ENCODE peak calls at places on chromosome 19, in eight cellular contexts. One of them, this sample, is unnamed.

GRCh38 chr19:29708553-29709439 is 6.3 kb downstream of the C19orf12 start:
- DNase-seq in CD4-positive, alpha-beta T cell: no peak
- DNase-seq in thyroid gland: no peak
- DNase-seq in astrocyte of the spinal cord: no peak
- DNase-seq in hepatocyte: peak
- DNase-seq in tibial nerve: no peak
- DNase-seq in cardiac fibroblast: peak
- DNase-seq in type B pancreatic cell: no peak
- DNase-seq in this sample: no peak

GRCh38 chr19:10419200-10419645 is 1.1 kb upstream of the PDE4A start:
- DNase-seq in thyroid gland: no peak
- DNase-seq in type B pancreatic cell: no peak
- DNase-seq in CD4-positive, alpha-beta T cell: no peak
- DNase-seq in hepatocyte: peak
- DNase-seq in tibial nerve: no peak
- DNase-seq in cardiac fibroblast: no peak
- DNase-seq in astrocyte of the spinal cord: no peak
- DNase-seq in this sample: no peak

GRCh38 chr19:38101723-38102122 is 122.3 kb downstream of the DPF1 start:
- DNase-seq in astrocyte of the spinal cord: no peak
- DNase-seq in cardiac fibroblast: no peak
- DNase-seq in hepatocyte: no peak
- DNase-seq in thyroid gland: no peak
- DNase-seq in tibial nerve: no peak
- DNase-seq in type B pancreatic cell: no peak
- DNase-seq in CD4-positive, alpha-beta T cell: no peak
- DNase-seq in this sample: no peak

GRCh38 chr19:48868196-48868886 is at the start of gene PLEKHA4:
- DNase-seq in tibial nerve: peak
- DNase-seq in hepatocyte: peak
- DNase-seq in CD4-positive, alpha-beta T cell: no peak
- DNase-seq in astrocyte of the spinal cord: peak
- DNase-seq in cardiac fibroblast: peak
- DNase-seq in thyroid gland: peak
- DNase-seq in type B pancreatic cell: no peak
- DNase-seq in this sample: peak

GRCh38 chr19:14030997-14031718 is 404 bp upstream of the IL27RA start:
- DNase-seq in tibial nerve: no peak
- DNase-seq in thyroid gland: no peak
- DNase-seq in astrocyte of the spinal cord: no peak
- DNase-seq in type B pancreatic cell: no peak
- DNase-seq in cardiac fibroblast: no peak
- DNase-seq in hepatocyte: no peak
- DNase-seq in CD4-positive, alpha-beta T cell: peak
- DNase-seq in this sample: no peak

GRCh38 chr19:14475251-14476073 is at the start of gene PTGER1:
- DNase-seq in CD4-positive, alpha-beta T cell: no peak
- DNase-seq in astrocyte of the spinal cord: peak
- DNase-seq in type B pancreatic cell: no peak
- DNase-seq in tibial nerve: no peak
- DNase-seq in thyroid gland: no peak
- DNase-seq in hepatocyte: peak
- DNase-seq in cardiac fibroblast: peak
- DNase-seq in this sample: peak

GRCh38 chr19:29837448-29837961 is 25.7 kb downstream of the CCNE1 start:
- DNase-seq in CD4-positive, alpha-beta T cell: no peak
- DNase-seq in thyroid gland: no peak
- DNase-seq in cardiac fibroblast: no peak
- DNase-seq in type B pancreatic cell: no peak
- DNase-seq in hepatocyte: no peak
- DNase-seq in tibial nerve: no peak
- DNase-seq in astrocyte of the spinal cord: no peak
- DNase-seq in this sample: no peak

GRCh38 chr19:43229315-43229714 is 23.9 kb upstream of the PSG4 start:
- DNase-seq in hepatocyte: no peak
- DNase-seq in astrocyte of the spinal cord: no peak
- DNase-seq in CD4-positive, alpha-beta T cell: no peak
- DNase-seq in cardiac fibroblast: peak
- DNase-seq in type B pancreatic cell: no peak
- DNase-seq in tibial nerve: no peak
- DNase-seq in thyroid gland: no peak
- DNase-seq in this sample: no peak

GRCh38 chr19:23957660-23958281 is 43.1 kb downstream of the ZNF726 start:
- DNase-seq in CD4-positive, alpha-beta T cell: no peak
- DNase-seq in cardiac fibroblast: no peak
- DNase-seq in type B pancreatic cell: no peak
- DNase-seq in tibial nerve: no peak
- DNase-seq in thyroid gland: peak
- DNase-seq in hepatocyte: no peak
- DNase-seq in astrocyte of the spinal cord: peak
- DNase-seq in this sample: no peak

GRCh38 chr19:35030257-35031071 is at the start of gene SCN1B:
- DNase-seq in CD4-positive, alpha-beta T cell: peak
- DNase-seq in cardiac fibroblast: peak
- DNase-seq in astrocyte of the spinal cord: peak
- DNase-seq in type B pancreatic cell: peak
- DNase-seq in tibial nerve: no peak
- DNase-seq in hepatocyte: peak
- DNase-seq in thyroid gland: peak
- DNase-seq in this sample: peak

GRCh38 chr19:49554701-49555181 is 25.6 kb downstream of the NOSIP start:
- DNase-seq in tibial nerve: no peak
- DNase-seq in type B pancreatic cell: no peak
- DNase-seq in hepatocyte: no peak
- DNase-seq in astrocyte of the spinal cord: no peak
- DNase-seq in cardiac fibroblast: no peak
- DNase-seq in thyroid gland: peak
- DNase-seq in CD4-positive, alpha-beta T cell: peak
- DNase-seq in this sample: no peak

GRCh38 chr19:54439174-54439851 is 9.7 kb upstream of the LENG8 start:
- DNase-seq in thyroid gland: peak
- DNase-seq in tibial nerve: peak
- DNase-seq in hepatocyte: peak
- DNase-seq in CD4-positive, alpha-beta T cell: no peak
- DNase-seq in type B pancreatic cell: no peak
- DNase-seq in astrocyte of the spinal cord: peak
- DNase-seq in cardiac fibroblast: peak
- DNase-seq in this sample: peak

GRCh38 chr19:38667552-38668205 is 20.2 kb downstream of the ACTN4 start:
- DNase-seq in CD4-positive, alpha-beta T cell: no peak
- DNase-seq in astrocyte of the spinal cord: peak
- DNase-seq in type B pancreatic cell: no peak
- DNase-seq in thyroid gland: no peak
- DNase-seq in tibial nerve: no peak
- DNase-seq in cardiac fibroblast: no peak
- DNase-seq in hepatocyte: peak
- DNase-seq in this sample: no peak

GRCh38 chr19:17103177-17103576 is 27.6 kb downstream of the MYO9B start:
- DNase-seq in astrocyte of the spinal cord: peak
- DNase-seq in type B pancreatic cell: no peak
- DNase-seq in cardiac fibroblast: peak
- DNase-seq in thyroid gland: no peak
- DNase-seq in tibial nerve: no peak
- DNase-seq in hepatocyte: no peak
- DNase-seq in CD4-positive, alpha-beta T cell: no peak
- DNase-seq in this sample: peak

GRCh38 chr19:54188224-54188871 is 1.0 kb downstream of the MBOAT7 start:
- DNase-seq in tibial nerve: no peak
- DNase-seq in thyroid gland: no peak
- DNase-seq in type B pancreatic cell: no peak
- DNase-seq in CD4-positive, alpha-beta T cell: peak
- DNase-seq in astrocyte of the spinal cord: peak
- DNase-seq in cardiac fibroblast: peak
- DNase-seq in hepatocyte: peak
- DNase-seq in this sample: no peak

GRCh38 chr19:38039966-38040365 is 133.0 kb downstream of the SIPA1L3 start:
- DNase-seq in astrocyte of the spinal cord: peak
- DNase-seq in CD4-positive, alpha-beta T cell: no peak
- DNase-seq in thyroid gland: no peak
- DNase-seq in hepatocyte: no peak
- DNase-seq in cardiac fibroblast: peak
- DNase-seq in tibial nerve: no peak
- DNase-seq in type B pancreatic cell: no peak
- DNase-seq in this sample: no peak

GRCh38 chr19:4208385-4209094 is 20.8 kb upstream of the EBI3 start:
- DNase-seq in thyroid gland: no peak
- DNase-seq in hepatocyte: peak
- DNase-seq in type B pancreatic cell: no peak
- DNase-seq in CD4-positive, alpha-beta T cell: no peak
- DNase-seq in tibial nerve: no peak
- DNase-seq in cardiac fibroblast: peak
- DNase-seq in astrocyte of the spinal cord: peak
- DNase-seq in this sample: no peak
- TF ChIP-seq CTCF in thyroid gland: no peak
- TF ChIP-seq CTCF in hepatocyte: peak
- TF ChIP-seq CTCF in type B pancreatic cell: peak
- TF ChIP-seq CTCF in CD4-positive, alpha-beta T cell: peak
- TF ChIP-seq CTCF in tibial nerve: no peak
- TF ChIP-seq CTCF in cardiac fibroblast: peak
- TF ChIP-seq CTCF in astrocyte of the spinal cord: peak
- TF ChIP-seq CTCF in this sample: no peak

GRCh38 chr19:51015691-51016267 is 3.7 kb downstream of the KLK10 start:
- DNase-seq in hepatocyte: no peak
- DNase-seq in CD4-positive, alpha-beta T cell: no peak
- DNase-seq in tibial nerve: no peak
- DNase-seq in type B pancreatic cell: no peak
- DNase-seq in cardiac fibroblast: no peak
- DNase-seq in thyroid gland: no peak
- DNase-seq in astrocyte of the spinal cord: no peak
- DNase-seq in this sample: no peak

GRCh38 chr19:51014242-51014641 is 5.3 kb downstream of the KLK10 start:
- DNase-seq in astrocyte of the spinal cord: no peak
- DNase-seq in hepatocyte: no peak
- DNase-seq in cardiac fibroblast: no peak
- DNase-seq in type B pancreatic cell: no peak
- DNase-seq in CD4-positive, alpha-beta T cell: no peak
- DNase-seq in thyroid gland: no peak
- DNase-seq in tibial nerve: no peak
- DNase-seq in this sample: no peak

GRCh38 chr19:51018745-51019543 is 565 bp downstream of the KLK10 start:
- DNase-seq in thyroid gland: peak
- DNase-seq in CD4-positive, alpha-beta T cell: no peak
- DNase-seq in astrocyte of the spinal cord: no peak
- DNase-seq in tibial nerve: no peak
- DNase-seq in cardiac fibroblast: peak
- DNase-seq in hepatocyte: peak
- DNase-seq in type B pancreatic cell: no peak
- DNase-seq in this sample: peak

GRCh38 chr19:51019544-51019925 is at the start of gene KLK10:
- DNase-seq in astrocyte of the spinal cord: no peak
- DNase-seq in hepatocyte: no peak
- DNase-seq in thyroid gland: no peak
- DNase-seq in cardiac fibroblast: no peak
- DNase-seq in tibial nerve: no peak
- DNase-seq in CD4-positive, alpha-beta T cell: no peak
- DNase-seq in type B pancreatic cell: no peak
- DNase-seq in this sample: no peak

GRCh38 chr19:51016798-51017683 is 2.5 kb downstream of the KLK10 start:
- DNase-seq in hepatocyte: peak
- DNase-seq in thyroid gland: peak
- DNase-seq in cardiac fibroblast: peak
- DNase-seq in CD4-positive, alpha-beta T cell: peak
- DNase-seq in astrocyte of the spinal cord: no peak
- DNase-seq in type B pancreatic cell: peak
- DNase-seq in tibial nerve: peak
- DNase-seq in this sample: peak
- TF ChIP-seq CTCF in hepatocyte: peak
- TF ChIP-seq CTCF in thyroid gland: peak
- TF ChIP-seq CTCF in cardiac fibroblast: peak
- TF ChIP-seq CTCF in CD4-positive, alpha-beta T cell: no peak
- TF ChIP-seq CTCF in astrocyte of the spinal cord: peak
- TF ChIP-seq CTCF in type B pancreatic cell: peak
- TF ChIP-seq CTCF in tibial nerve: peak
- TF ChIP-seq CTCF in this sample: peak

DNA sequence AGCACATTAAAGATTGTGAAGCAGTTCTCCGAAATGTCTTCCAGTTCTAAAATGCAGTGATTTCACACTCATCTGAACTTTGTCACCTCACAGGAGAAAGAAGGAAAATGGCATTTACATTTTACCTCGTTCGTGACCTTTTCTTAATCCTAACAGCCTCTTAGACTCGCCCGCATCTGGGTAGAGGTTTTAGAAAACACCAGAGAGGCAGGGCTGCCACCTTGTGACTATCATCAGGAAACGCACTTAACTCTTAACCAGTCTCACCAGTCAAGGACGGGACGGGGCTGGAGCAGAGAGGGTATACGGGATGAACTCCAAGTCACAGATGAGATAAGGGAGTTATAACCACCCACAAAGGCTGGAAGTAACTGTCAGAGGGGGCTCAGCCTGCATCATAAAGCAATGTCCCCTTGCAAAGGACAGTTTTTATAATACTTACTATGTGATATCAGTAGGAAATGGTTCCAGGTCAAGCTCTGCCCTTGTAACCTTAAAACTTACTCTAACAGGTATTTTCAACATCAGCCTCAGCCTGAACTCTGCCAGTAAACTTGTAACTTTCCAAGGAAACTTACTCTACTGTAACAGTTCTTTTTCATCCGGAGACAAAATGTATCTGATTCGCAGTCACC is 8.6 kb upstream of the CEACAM6 start:
- DNase-seq in cardiac fibroblast: peak
- DNase-seq in CD4-positive, alpha-beta T cell: peak
- DNase-seq in hepatocyte: peak
- DNase-seq in tibial nerve: no peak
- DNase-seq in astrocyte of the spinal cord: peak
- DNase-seq in thyroid gland: peak
- DNase-seq in type B pancreatic cell: no peak
- DNase-seq in this sample: peak
- TF ChIP-seq CTCF in cardiac fibroblast: peak
- TF ChIP-seq CTCF in CD4-positive, alpha-beta T cell: peak
- TF ChIP-seq CTCF in hepatocyte: peak
- TF ChIP-seq CTCF in tibial nerve: no peak
- TF ChIP-seq CTCF in astrocyte of the spinal cord: peak
- TF ChIP-seq CTCF in thyroid gland: peak
- TF ChIP-seq CTCF in type B pancreatic cell: peak
- TF ChIP-seq CTCF in this sample: peak

DNA sequence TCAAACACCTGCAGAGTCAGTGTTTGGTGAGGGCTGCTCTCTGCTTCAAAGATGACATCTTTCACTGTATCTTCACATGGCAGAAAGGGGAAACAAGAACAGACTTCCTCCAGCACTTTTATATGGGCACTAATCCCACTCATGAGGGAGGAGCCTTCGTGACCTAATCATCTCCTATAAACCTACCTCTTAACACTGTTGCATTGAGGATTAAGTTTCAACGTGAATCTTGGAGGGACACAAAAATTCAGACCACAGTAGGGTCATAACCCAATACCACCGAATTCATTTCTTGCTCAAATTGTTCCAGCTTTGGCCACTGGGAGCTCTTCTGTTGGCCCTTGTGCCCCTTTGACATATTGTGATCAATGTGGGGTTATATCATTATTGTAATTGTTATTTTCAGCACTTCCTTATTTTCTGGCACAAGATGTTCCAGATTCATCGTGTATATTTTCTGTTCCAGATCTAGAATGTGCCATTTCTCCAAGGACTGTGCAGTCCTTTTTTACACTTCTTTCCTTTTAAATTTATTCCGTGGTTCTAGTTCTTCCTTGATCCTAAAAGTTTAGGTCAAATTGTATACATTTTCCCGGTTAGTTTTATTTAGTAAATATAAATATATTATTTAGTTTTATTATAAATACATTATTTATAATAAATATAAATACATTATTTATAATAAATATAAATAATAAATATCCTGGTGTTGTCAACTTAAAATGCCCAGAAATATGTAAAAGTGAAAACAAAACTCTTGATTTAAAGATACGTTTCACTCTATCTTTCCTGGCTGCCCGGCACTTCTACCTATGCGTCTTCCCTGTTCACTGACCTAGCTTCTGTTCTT is 35.5 kb upstream of the IGFL4 start:
- DNase-seq in cardiac fibroblast: no peak
- DNase-seq in type B pancreatic cell: no peak
- DNase-seq in CD4-positive, alpha-beta T cell: no peak
- DNase-seq in hepatocyte: no peak
- DNase-seq in astrocyte of the spinal cord: no peak
- DNase-seq in thyroid gland: no peak
- DNase-seq in tibial nerve: no peak
- DNase-seq in this sample: no peak
- TF ChIP-seq CTCF in cardiac fibroblast: no peak
- TF ChIP-seq CTCF in type B pancreatic cell: peak
- TF ChIP-seq CTCF in CD4-positive, alpha-beta T cell: no peak
- TF ChIP-seq CTCF in hepatocyte: no peak
- TF ChIP-seq CTCF in astrocyte of the spinal cord: no peak
- TF ChIP-seq CTCF in thyroid gland: no peak
- TF ChIP-seq CTCF in tibial nerve: no peak
- TF ChIP-seq CTCF in this sample: no peak

This sample was measured in endothelial cell.